ENCODE peak calls at places on chromosomes 7 and 10, in four cellular contexts. Q is stimulated activated CD4-positive, alpha-beta T cell treated with anti-CD3 and anti-CD28 coated beads, Interleukin-1b, Interleukin-23, amount 100 ng/mL, for 4 hours; P is SJCRH30; W is central memory CD4-positive, alpha-beta T cell. S is an unnamed sample.
A peak's percentile ranks its signal among the peaks of the same experiment; 100 is the strongest.

GRCh38 chr10:68666280-68666760 is 54.7 kb upstream of the CCAR1 start:
- DNase-seq in Q (no peak), P (no peak), W (no peak), S (peak; percentile 73)

GRCh38 chr10:988667-989545 is 672 bp downstream of the GTPBP4 start:
- DNase-seq in Q (peak; percentile 14), P (no peak), W (no peak), S (peak; percentile 15)

GRCh38 chr10:49353895-49354566 is 41.9 kb downstream of the DRGX start:
- DNase-seq in Q (no peak), P (no peak), W (no peak), S (no peak)

GRCh38 chr7:97973206-97973658 is 16.8 kb downstream of the OCM2 start:
- DNase-seq in Q (no peak), P (no peak), W (no peak), S (no peak)

GRCh38 chr10:49140306-49141175 is 6.7 kb upstream of the FAM170B start:
- DNase-seq in Q (no peak), P (no peak), W (no peak), S (no peak)

GRCh38 chr10:128130051-128130450 is 3.8 kb upstream of the MKI67 start:
- DNase-seq in Q (no peak), P (no peak), W (no peak), S (no peak)

GRCh38 chr7:88452648-88453047 is 146.0 kb upstream of the STEAP4 start:
- DNase-seq in Q (no peak), P (no peak), W (no peak), S (no peak)

GRCh38 chr10:130159395-130159794 is 23.2 kb downstream of the GLRX3 start:
- DNase-seq in Q (no peak), P (no peak), W (no peak), S (no peak)

GRCh38 chr7:139016931-139017511 is 18.8 kb downstream of the ZC3HAV1L start:
- DNase-seq in Q (peak; percentile 25), P (peak; percentile 72), W (peak; percentile 56), S (peak; percentile 80)

GRCh38 chr10:72692057-72692891 is at the start of gene MCU:
- DNase-seq in Q (peak; percentile 89), P (peak; percentile 59), W (peak; percentile 91), S (peak; percentile 45)

GRCh38 chr10:51766423-51767145 is 67.2 kb upstream of the CSTF2T start:
- DNase-seq in Q (no peak), P (no peak), W (no peak), S (no peak)

GRCh38 chr7:107044347-107045194 is at the start of gene PRKAR2B:
- DNase-seq in Q (peak; percentile 62), P (peak; percentile 85), W (peak; percentile 79), S (peak; percentile 88)

GRCh38 chr10:95257849-95258248 is 33.0 kb downstream of the PDLIM1 start:
- DNase-seq in Q (no peak), P (no peak), W (no peak), S (no peak)

GRCh38 chr10:131690805-131691239 is 210.0 kb upstream of the PPP2R2D start:
- DNase-seq in Q (no peak), P (no peak), W (no peak), S (no peak)

GRCh38 chr7:39749177-39749576 is 125.8 kb downstream of the RALA start:
- DNase-seq in Q (no peak), P (no peak), W (no peak), S (no peak)

GRCh38 chr7:77281780-77282478 is 82.3 kb upstream of the FGL2 start:
- DNase-seq in Q (no peak), P (no peak), W (no peak), S (peak; percentile 62)

GRCh38 chr10:77879065-77879464 is 47.5 kb downstream of the DLG5 start:
- DNase-seq in Q (no peak), P (no peak), W (no peak), S (no peak)

GRCh38 chr10:80204193-80204714 is 1.1 kb downstream of the ANXA11 start:
- DNase-seq in Q (no peak), P (no peak), W (no peak), S (peak; percentile 49)

GRCh38 chr10:61621538-61622150 is 41.1 kb upstream of the CABCOCO1 start:
- DNase-seq in Q (no peak), P (peak; percentile 27), W (no peak), S (no peak)

GRCh38 chr7:24885716-24886115 is 94.3 kb downstream of the OSBPL3 start:
- DNase-seq in Q (no peak), P (no peak), W (no peak), S (no peak)

GRCh38 chr7:1428941-1429444 is 30.3 kb downstream of the MICALL2 start:
- DNase-seq in Q (no peak), P (no peak), W (no peak), S (no peak)

GRCh38 chr10:120396228-120396627 is 60.8 kb upstream of the PLPP4 start:
- DNase-seq in Q (no peak), P (no peak), W (no peak), S (no peak)

GRCh38 chr10:45000138-45000763 is 472 bp upstream of the ZNF22 start:
- DNase-seq in Q (no peak), P (peak; percentile 48), W (no peak), S (no peak)

GRCh38 chr7:112407261-112407660 is 43.0 kb upstream of the IFRD1 start:
- DNase-seq in Q (no peak), P (no peak), W (no peak), S (no peak)

GRCh38 chr7:23205861-23206510 is 24.1 kb downstream of the NUP42 start:
- DNase-seq in Q (no peak), P (no peak), W (peak; percentile 3), S (no peak)

GRCh38 chr7:121576148-121576921 is 180.2 kb upstream of the FAM3C start:
- DNase-seq in Q (no peak), P (no peak), W (no peak), S (no peak)

GRCh38 chr10:46515402-46516192 is 40.9 kb downstream of the GPRIN2 start:
- DNase-seq in Q (no peak), P (no peak), W (no peak), S (no peak)

GRCh38 chr10:128912568-128913311 is 554.3 kb upstream of the MGMT start:
- DNase-seq in Q (no peak), P (no peak), W (no peak), S (no peak)

GRCh38 chr10:22805304-22805703 is 90.9 kb upstream of the PIP4K2A start:
- DNase-seq in Q (no peak), P (peak; percentile 34), W (no peak), S (peak; percentile 54)

GRCh38 chr7:101134399-101134980 is 7.6 kb downstream of the SERPINE1 start:
- DNase-seq in Q (no peak), P (no peak), W (no peak), S (no peak)

GRCh38 chr7:144854839-144855424 is 19.1 kb upstream of the TPK1 start:
- DNase-seq in Q (no peak), P (peak; percentile 11), W (no peak), S (peak; percentile 56)

GRCh38 chr7:90231304-90231703 is 13.7 kb upstream of the CFAP69 start:
- DNase-seq in Q (no peak), P (no peak), W (no peak), S (no peak)

S was measured in ACHN.